ENCODE peak calls at places on chromosomes 7 and 10, in eight cellular contexts. T, U, V, Y, L, S, I and H are unnamed samples. For H3K9me3, the result is how much of the 10 kb centered on the place peaks cover.

GRCh38 chr10:106566871-106567270 is 597.6 kb downstream of the SORCS1 start:
- DNase-seq in Y (no peak), T (no peak), V (no peak), U (no peak), L (no peak), S (no peak), I (peak), H (no peak)

GRCh38 chr7:121084748-121085336 is 96.3 kb downstream of the CPED1 start:
- DNase-seq in V (no peak), T (no peak), S (peak), L (no peak), I (peak), U (peak), Y (peak), H (no peak)

GRCh38 chr7:116165717-116166116 is 44.6 kb upstream of the TES start:
- DNase-seq in T (no peak), I (no peak), S (no peak), L (no peak), V (no peak), U (no peak), Y (no peak), H (no peak)

GRCh38 chr10:103799341-103799740 is 56.0 kb downstream of the SH3PXD2A start:
- DNase-seq in Y (no peak), T (no peak), V (no peak), I (no peak), U (no peak), S (no peak), L (no peak), H (no peak)

GRCh38 chr10:21526184-21526951 is 886 bp upstream of the SKIDA1 start:
- DNase-seq in T (peak), U (no peak), I (peak), L (peak), S (no peak), Y (peak), V (no peak), H (peak)

GRCh38 chr7:150898475-150899011 is 46.2 kb downstream of the AOC1 start:
- DNase-seq in T (peak), I (peak), V (peak), L (peak), S (peak), U (no peak), Y (peak), H (peak)

GRCh38 chr7:74523015-74523414 is 69.3 kb downstream of the GTF2IRD1 start:
- DNase-seq in Y (no peak), T (no peak), U (no peak), S (no peak), V (no peak), L (no peak), I (no peak), H (no peak)

GRCh38 chr7:11895352-11895751 is 63.4 kb upstream of the THSD7A start:
- DNase-seq in S (no peak), T (no peak), I (no peak), U (no peak), L (no peak), V (no peak), Y (no peak), H (no peak)

GRCh38 chr10:588246-589165 is 101.0 kb downstream of the DIP2C start:
- DNase-seq in S (no peak), I (no peak), L (no peak), V (no peak), T (no peak), Y (peak), U (no peak), H (no peak)

GRCh38 chr7:107998660-107999480 is 4.1 kb downstream of the LAMB1 start:
- DNase-seq in S (no peak), L (no peak), I (no peak), Y (no peak), U (peak), V (no peak), T (no peak), H (no peak)

GRCh38 chr7:125984795-125985194 is 1055.2 kb upstream of the POT1 start:
- DNase-seq in Y (no peak), L (no peak), S (no peak), V (no peak), I (no peak), U (no peak), T (no peak), H (no peak)

GRCh38 chr10:12605580-12606405 is 256.4 kb downstream of the CAMK1D start:
- DNase-seq in L (peak), U (peak), I (peak), V (no peak), S (peak), T (peak), Y (peak), H (peak)

GRCh38 chr10:59079386-59080226 is 96.8 kb upstream of the PHYHIPL start:
- DNase-seq in L (no peak), I (peak), V (no peak), S (peak), T (no peak), U (peak), Y (peak), H (no peak)

GRCh38 chr10:103885617-103886016 is 30.2 kb upstream of the SH3PXD2A start:
- DNase-seq in U (no peak), L (no peak), Y (no peak), T (no peak), V (no peak), S (no peak), I (no peak), H (no peak)

GRCh38 chr10:97543025-97543546 is 29.5 kb upstream of the ANKRD2 start:
- DNase-seq in U (peak), L (peak), I (peak), V (no peak), S (peak), T (peak), Y (peak), H (peak)

GRCh38 chr7:5699951-5700384 is 81.5 kb downstream of the RNF216 start:
- DNase-seq in S (no peak), L (no peak), U (no peak), Y (peak), T (no peak), I (no peak), V (no peak), H (no peak)

GRCh38 chr10:11353229-11353896 is 258.1 kb downstream of the USP6NL start:
- DNase-seq in L (no peak), S (no peak), U (no peak), T (no peak), Y (no peak), V (no peak), I (no peak), H (no peak)

GRCh38 chr7:19677201-19677600 is 31.6 kb downstream of the POLR1F start:
- DNase-seq in I (no peak), U (peak), S (no peak), V (no peak), Y (peak), T (no peak), L (no peak), H (no peak)

GRCh38 chr7:106064836-106065559 is 47.1 kb downstream of the SYPL1 start:
- DNase-seq in Y (peak), T (peak), L (peak), V (no peak), I (peak), U (peak), S (peak), H (peak)

GRCh38 chr7:136009488-136010079 is 32.4 kb upstream of the MTPN start:
- DNase-seq in Y (peak), U (peak), S (peak), L (no peak), V (peak), T (no peak), I (peak), H (no peak)

GRCh38 chr7:17679427-17679826 is 260.9 kb downstream of the SNX13 start:
- DNase-seq in S (no peak), L (no peak), Y (peak), I (no peak), T (no peak), V (peak), U (peak), H (no peak)

GRCh38 chr7:84455788-84456187 is 261.2 kb upstream of the SEMA3A start:
- DNase-seq in I (peak), T (no peak), L (no peak), U (no peak), S (no peak), Y (peak), V (no peak), H (no peak)

GRCh38 chr10:5076615-5077014 is 17.6 kb upstream of the AKR1C3 start:
- DNase-seq in Y (no peak), V (no peak), S (no peak), I (no peak), L (no peak), U (no peak), T (no peak), H (no peak)

GRCh38 chr7:43905209-43905946 is 1.0 kb downstream of the URGCP start:
- DNase-seq in I (peak), U (peak), T (peak), V (no peak), L (peak), S (no peak), Y (peak), H (no peak)

GRCh38 chr7:43906327-43907010 is at the start of gene URGCP:
- DNase-seq in U (peak), V (no peak), I (peak), T (peak), S (no peak), L (peak), Y (peak), H (peak)

GRCh38 chr7:43905954-43906326 is 456 bp downstream of the URGCP start:
- DNase-seq in S (no peak), V (no peak), T (peak), Y (peak), U (peak), I (peak), L (peak), H (peak)

GRCh38 chr7:43902542-43903054 is 3.8 kb downstream of the URGCP start:
- DNase-seq in V (no peak), L (no peak), U (no peak), Y (no peak), T (no peak), S (no peak), I (no peak), H (no peak)

DNA sequence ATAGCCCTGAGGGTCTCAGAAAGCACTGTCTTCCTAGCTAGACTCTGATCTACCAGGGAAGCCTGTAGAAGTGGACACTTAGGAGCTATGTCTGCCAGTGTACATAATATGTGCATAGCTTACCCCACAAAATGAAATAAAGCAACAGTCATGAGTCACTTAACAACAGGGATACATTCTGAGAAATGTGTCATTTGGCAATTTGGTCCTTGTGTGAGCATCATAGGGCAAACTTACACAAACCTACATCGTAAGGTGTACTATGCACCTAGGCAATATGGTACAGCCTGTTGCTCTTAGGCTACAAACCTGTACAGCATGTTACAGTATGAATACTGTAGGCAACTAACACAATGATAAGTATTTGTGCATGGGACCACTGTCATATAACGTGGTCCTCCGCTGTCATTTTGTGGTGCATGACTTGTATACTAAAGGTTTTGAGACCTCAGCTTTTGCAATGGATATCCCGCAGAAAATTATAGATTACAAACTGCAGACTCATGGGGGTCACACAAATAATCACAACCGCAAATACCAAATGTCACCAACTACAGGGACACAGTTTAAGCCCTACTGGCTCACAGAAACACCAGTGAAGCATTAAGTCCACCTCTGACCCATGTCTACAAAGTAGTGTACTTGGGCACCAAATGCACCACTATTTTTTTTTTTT is 1.7 kb downstream of the URGCP start:
- DNase-seq in I (peak), V (no peak), L (no peak), T (no peak), U (peak), Y (peak), S (no peak), H (no peak)
- H3K4me3 ChIP-seq in I (peak), V (no peak), L (no peak), T (peak), U (peak), Y (peak), S (peak), H (peak)

GRCh38 chr10:123250640-123251039 is 96.4 kb downstream of the BUB3 start:
- DNase-seq in L (no peak), S (no peak), T (no peak), V (peak), U (no peak), Y (no peak), I (no peak), H (no peak)
- H3K9me3 ChIP-seq in L (under half), S (under half), T (under half), V (under half), U (under half), Y (under half), I (under half), H (under half)

GRCh38 chr10:3853016-3853415 is 68.0 kb upstream of the KLF6 start:
- DNase-seq in L (no peak), U (no peak), S (no peak), V (no peak), Y (peak), I (no peak), T (no peak), H (no peak)
- H3K27ac ChIP-seq in L (peak), U (peak), S (peak), V (no peak), Y (peak), I (peak), T (peak), H (peak)

GRCh38 chr7:112190120-112190519 is 16.1 kb downstream of the DOCK4 start:
- DNase-seq in L (no peak), I (no peak), T (no peak), Y (no peak), V (no peak), S (no peak), U (no peak), H (no peak)

GRCh38 chr7:112193915-112194502 is 12.2 kb downstream of the DOCK4 start:
- DNase-seq in Y (no peak), S (no peak), V (no peak), L (no peak), I (no peak), U (no peak), T (no peak), H (no peak)

GRCh38 chr7:112188257-112188656 is 17.9 kb downstream of the DOCK4 start:
- DNase-seq in V (no peak), I (no peak), Y (no peak), T (no peak), S (no peak), L (no peak), U (no peak), H (no peak)

GRCh38 chr7:112195717-112196116 is 10.5 kb downstream of the DOCK4 start:
- DNase-seq in I (no peak), U (no peak), S (no peak), T (no peak), V (no peak), Y (no peak), L (no peak), H (no peak)

DNA sequence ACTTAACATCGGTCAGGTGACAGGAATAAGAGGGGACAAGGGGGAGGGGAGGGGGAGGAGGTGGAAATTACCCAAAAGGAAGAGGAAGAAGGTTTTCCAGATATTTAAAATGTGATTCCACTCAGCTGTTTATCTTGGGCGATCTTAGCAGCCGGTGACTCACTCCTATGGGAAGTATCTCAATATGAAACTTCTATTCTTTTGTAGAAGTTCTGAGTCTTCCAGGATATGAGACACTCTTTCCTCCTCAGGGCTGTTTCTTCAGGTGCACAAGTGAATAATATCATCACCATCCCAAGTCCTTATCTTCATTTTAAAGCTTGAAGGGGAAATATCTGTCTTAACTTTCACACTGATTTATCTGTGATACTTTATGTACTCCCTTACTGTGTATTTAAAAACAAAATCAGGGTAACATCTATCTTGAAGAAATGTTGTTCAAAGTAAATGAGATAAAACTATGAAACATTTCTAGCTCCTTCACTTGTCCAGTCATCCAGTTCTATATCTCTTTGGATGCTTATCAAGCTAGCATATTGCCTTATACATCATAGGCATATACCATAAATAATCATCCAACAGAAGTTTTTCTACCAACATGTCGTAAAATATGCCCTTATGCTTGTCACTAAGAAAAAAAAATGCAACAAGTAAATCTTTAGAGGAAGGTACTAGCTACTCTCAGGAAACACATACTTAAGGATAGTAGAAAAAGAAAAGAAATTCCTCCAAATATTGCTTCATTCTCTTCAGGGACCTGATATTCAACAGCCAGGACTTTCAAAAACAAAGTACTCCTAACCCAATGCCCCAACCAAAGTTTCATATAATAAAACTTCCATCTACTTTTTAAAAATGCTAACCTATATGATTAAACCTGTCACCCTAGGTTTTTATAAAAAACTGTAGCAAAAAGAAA is 13.7 kb downstream of the DOCK4 start:
- DNase-seq in U (peak), Y (peak), V (no peak), S (no peak), T (no peak), I (peak), L (no peak), H (no peak)
- H3K4me3 ChIP-seq in U (no peak), Y (no peak), V (no peak), S (no peak), T (no peak), I (peak), L (no peak), H (no peak)

GRCh38 chr7:56479748-56480147 is 363.5 kb upstream of the NUPR2 start:
- DNase-seq in T (no peak), Y (no peak), V (no peak), L (no peak), I (no peak), S (no peak), U (no peak), H (no peak)

GRCh38 chr7:56479136-56479535 is 362.9 kb upstream of the NUPR2 start:
- DNase-seq in L (no peak), S (no peak), V (no peak), T (no peak), Y (no peak), U (no peak), I (no peak), H (no peak)

GRCh38 chr7:56483861-56484550 is 367.8 kb upstream of the NUPR2 start:
- DNase-seq in U (no peak), L (no peak), V (no peak), T (no peak), S (no peak), Y (no peak), I (no peak), H (no peak)

DNA sequence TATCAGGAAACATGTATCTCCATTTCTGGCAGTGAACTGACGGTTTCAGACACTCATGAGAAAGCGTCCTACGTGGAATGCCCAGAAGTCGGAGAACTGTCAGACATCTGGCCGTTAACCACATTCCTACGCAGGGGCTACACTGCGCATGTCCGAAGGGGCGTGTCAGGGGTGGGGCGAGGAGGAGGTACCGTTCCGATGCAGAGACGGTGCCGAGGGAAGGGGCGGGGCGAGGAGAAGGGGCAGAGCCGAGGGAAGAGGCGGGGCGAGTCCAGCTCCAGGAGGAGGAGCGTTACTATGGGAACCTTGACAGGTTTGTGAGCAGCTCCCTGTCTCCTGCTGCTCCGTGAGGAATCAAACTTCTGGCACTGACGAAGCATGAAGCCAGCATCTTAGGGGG is 366.9 kb upstream of the NUPR2 start:
- DNase-seq in L (no peak), S (no peak), T (no peak), V (no peak), Y (no peak), I (no peak), U (no peak), H (no peak)
- H3K9me3 ChIP-seq in L (under half), S (under half), T (under half), V (under half), Y (half or more), I (under half), U (under half), H (half or more)